ENCODE peak calls at places on chromosomes 4 and X, in four cellular contexts. One of them, this sample, is unnamed.
A peak's percentile ranks its signal among the peaks of the same experiment; 100 is the strongest.

GRCh38 chr4:27463816-27464215 is 603.2 kb downstream of the STIM2 start:
- DNase-seq in SK-N-SH: no peak
- DNase-seq in IMR-90: peak; percentile 0
- DNase-seq in HepG2: no peak
- DNase-seq in this sample: peak; percentile 1

GRCh38 chrX:121161501-121161933 is 114.1 kb downstream of the GLUD2 start:
- DNase-seq in IMR-90: no peak
- DNase-seq in HepG2: no peak
- DNase-seq in SK-N-SH: no peak
- DNase-seq in this sample: no peak

GRCh38 chrX:99301990-99302389 is 1108.1 kb downstream of the PCDH19 start:
- DNase-seq in SK-N-SH: peak; percentile 3
- DNase-seq in HepG2: peak; percentile 5
- DNase-seq in IMR-90: no peak
- DNase-seq in this sample: no peak

GRCh38 chr4:79623125-79623905 is 215.3 kb upstream of the GK2 start:
- DNase-seq in SK-N-SH: no peak
- DNase-seq in HepG2: no peak
- DNase-seq in IMR-90: peak; percentile 5
- DNase-seq in this sample: no peak

GRCh38 chr4:123421227-123421941 is 24.8 kb downstream of the SPRY1 start:
- DNase-seq in HepG2: no peak
- DNase-seq in SK-N-SH: no peak
- DNase-seq in IMR-90: peak; percentile 74
- DNase-seq in this sample: peak; percentile 79

GRCh38 chrX:120752431-120753128 is 122.7 kb upstream of the C1GALT1C1 start:
- DNase-seq in HepG2: peak; percentile 66
- DNase-seq in IMR-90: no peak
- DNase-seq in SK-N-SH: no peak
- DNase-seq in this sample: no peak

GRCh38 chr4:4711902-4712301 is 147.6 kb upstream of the MSX1 start:
- DNase-seq in HepG2: no peak
- DNase-seq in SK-N-SH: no peak
- DNase-seq in IMR-90: no peak
- DNase-seq in this sample: no peak

GRCh38 chrX:138150709-138151108 is 560.8 kb downstream of the FGF13 start:
- DNase-seq in HepG2: no peak
- DNase-seq in IMR-90: no peak
- DNase-seq in SK-N-SH: no peak
- DNase-seq in this sample: no peak

GRCh38 chrX:133638285-133638684 is 223.0 kb upstream of the GPC4 start:
- DNase-seq in IMR-90: no peak
- DNase-seq in SK-N-SH: no peak
- DNase-seq in HepG2: no peak
- DNase-seq in this sample: no peak

GRCh38 chr4:93834371-93835066 is 6.0 kb downstream of the ATOH1 start:
- DNase-seq in SK-N-SH: peak; percentile 46
- DNase-seq in HepG2: no peak
- DNase-seq in IMR-90: no peak
- DNase-seq in this sample: no peak

GRCh38 chrX:44105228-44105913 is 132.2 kb upstream of the NDP start:
- DNase-seq in SK-N-SH: peak; percentile 17
- DNase-seq in IMR-90: no peak
- DNase-seq in HepG2: no peak
- DNase-seq in this sample: no peak

GRCh38 chr4:136505020-136505419 is 1027.3 kb downstream of the PCDH18 start:
- DNase-seq in SK-N-SH: no peak
- DNase-seq in HepG2: no peak
- DNase-seq in IMR-90: no peak
- DNase-seq in this sample: peak; percentile 5

GRCh38 chrX:126799059-126799458 is 20.5 kb upstream of the PRR32 start:
- DNase-seq in IMR-90: no peak
- DNase-seq in SK-N-SH: no peak
- DNase-seq in HepG2: no peak
- DNase-seq in this sample: no peak

GRCh38 chr4:149498246-149498645 is 317.4 kb downstream of the IQCM start:
- DNase-seq in IMR-90: no peak
- DNase-seq in SK-N-SH: no peak
- DNase-seq in HepG2: no peak
- DNase-seq in this sample: no peak

GRCh38 chrX:151386838-151387459 is 10.1 kb upstream of the VMA21 start:
- DNase-seq in IMR-90: peak; percentile 3
- DNase-seq in HepG2: no peak
- DNase-seq in SK-N-SH: no peak
- DNase-seq in this sample: no peak

GRCh38 chr4:87975466-87975865 is at the start of gene SPP1:
- DNase-seq in HepG2: peak; percentile 66
- DNase-seq in SK-N-SH: peak; percentile 43
- DNase-seq in IMR-90: peak; percentile 13
- DNase-seq in this sample: peak; percentile 30

GRCh38 chrX:39894626-39895025 is 203.1 kb downstream of the BCOR start:
- DNase-seq in IMR-90: no peak
- DNase-seq in SK-N-SH: no peak
- DNase-seq in HepG2: no peak
- DNase-seq in this sample: no peak

GRCh38 chr4:128461300-128462103 is 173.9 kb upstream of the PGRMC2 start:
- DNase-seq in IMR-90: peak; percentile 88
- DNase-seq in SK-N-SH: no peak
- DNase-seq in HepG2: no peak
- DNase-seq in this sample: peak; percentile 85

GRCh38 chr4:112636688-112637551 is at the start of the genes LARP7 and ZGRF1:
- DNase-seq in SK-N-SH: peak; percentile 86
- DNase-seq in IMR-90: peak; percentile 99
- DNase-seq in HepG2: peak; percentile 97
- DNase-seq in this sample: peak; percentile 99

GRCh38 chr4:177384856-177385396 is 57.3 kb downstream of the AGA start:
- DNase-seq in HepG2: peak; percentile 8
- DNase-seq in SK-N-SH: no peak
- DNase-seq in IMR-90: no peak
- DNase-seq in this sample: no peak

GRCh38 chr4:1950369-1950768 is 58.4 kb downstream of the NELFA start:
- DNase-seq in SK-N-SH: no peak
- DNase-seq in HepG2: no peak
- DNase-seq in IMR-90: no peak
- DNase-seq in this sample: no peak

GRCh38 chr4:1948892-1949436 is 59.8 kb downstream of the NELFA start:
- DNase-seq in IMR-90: no peak
- DNase-seq in HepG2: no peak
- DNase-seq in SK-N-SH: no peak
- DNase-seq in this sample: no peak

GRCh38 chr4:1945912-1946311 is 62.9 kb downstream of the NELFA start:
- DNase-seq in IMR-90: no peak
- DNase-seq in SK-N-SH: no peak
- DNase-seq in HepG2: no peak
- DNase-seq in this sample: no peak

GRCh38 chr4:1945492-1945891 is 63.3 kb downstream of the NELFA start:
- DNase-seq in SK-N-SH: no peak
- DNase-seq in IMR-90: no peak
- DNase-seq in HepG2: no peak
- DNase-seq in this sample: no peak

DNA sequence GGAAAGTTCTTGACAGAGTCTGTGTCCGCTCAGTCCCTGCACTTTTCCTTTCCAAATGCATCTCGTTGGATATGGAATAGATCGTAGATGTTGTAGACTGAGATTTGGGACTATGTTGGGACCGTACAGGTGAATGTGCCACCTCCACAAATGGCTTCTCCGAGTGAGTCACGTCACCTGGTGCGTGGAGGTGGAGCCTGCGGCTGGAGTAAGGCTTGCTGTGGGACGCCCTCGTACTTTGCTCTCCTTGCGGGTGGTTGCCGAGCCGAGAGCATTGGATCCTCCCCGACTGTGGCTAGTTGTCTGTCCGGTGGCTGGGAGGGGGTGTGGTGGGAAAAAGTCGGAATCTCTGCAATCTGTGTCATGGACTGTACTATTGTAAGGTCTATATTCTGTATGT is 60.5 kb downstream of the NELFA start:
- DNase-seq in IMR-90: no peak
- DNase-seq in SK-N-SH: no peak
- DNase-seq in HepG2: no peak
- DNase-seq in this sample: no peak
- H3K9ac ChIP-seq in IMR-90: no peak overlapping the region
- H3K9ac ChIP-seq in SK-N-SH: no peak overlapping the region
- H3K9ac ChIP-seq in HepG2: no peak overlapping the region
- H3K9ac ChIP-seq in this sample: no peak overlapping the region

GRCh38 chrX:130009658-130010223 is 27.3 kb downstream of the BCORL1 start:
- DNase-seq in SK-N-SH: no peak
- DNase-seq in IMR-90: no peak
- DNase-seq in HepG2: peak; percentile 3
- DNase-seq in this sample: no peak
- H2AFZ ChIP-seq in SK-N-SH: no peak overlapping the region
- H2AFZ ChIP-seq in IMR-90: no peak overlapping the region
- H2AFZ ChIP-seq in HepG2: no peak overlapping the region
- H2AFZ ChIP-seq in this sample: no peak overlapping the region

GRCh38 chr4:125317526-125317880 is 2.7 kb downstream of the FAT4 start:
- DNase-seq in IMR-90: peak; percentile 54
- DNase-seq in SK-N-SH: peak; percentile 57
- DNase-seq in HepG2: no peak
- DNase-seq in this sample: peak; percentile 63

GRCh38 chr4:125316391-125316780 is 1.6 kb downstream of the FAT4 start:
- DNase-seq in HepG2: no peak
- DNase-seq in SK-N-SH: peak; percentile 39
- DNase-seq in IMR-90: no peak
- DNase-seq in this sample: no peak

GRCh38 chr4:125314676-125315570 is at the start of gene FAT4:
- DNase-seq in SK-N-SH: peak; percentile 89
- DNase-seq in IMR-90: peak; percentile 97
- DNase-seq in HepG2: peak; percentile 88
- DNase-seq in this sample: peak; percentile 99

GRCh38 chr4:125315571-125316390 is 1.0 kb downstream of the FAT4 start:
- DNase-seq in SK-N-SH: peak; percentile 69
- DNase-seq in HepG2: peak; percentile 18
- DNase-seq in IMR-90: peak; percentile 54
- DNase-seq in this sample: peak; percentile 71

DNA sequence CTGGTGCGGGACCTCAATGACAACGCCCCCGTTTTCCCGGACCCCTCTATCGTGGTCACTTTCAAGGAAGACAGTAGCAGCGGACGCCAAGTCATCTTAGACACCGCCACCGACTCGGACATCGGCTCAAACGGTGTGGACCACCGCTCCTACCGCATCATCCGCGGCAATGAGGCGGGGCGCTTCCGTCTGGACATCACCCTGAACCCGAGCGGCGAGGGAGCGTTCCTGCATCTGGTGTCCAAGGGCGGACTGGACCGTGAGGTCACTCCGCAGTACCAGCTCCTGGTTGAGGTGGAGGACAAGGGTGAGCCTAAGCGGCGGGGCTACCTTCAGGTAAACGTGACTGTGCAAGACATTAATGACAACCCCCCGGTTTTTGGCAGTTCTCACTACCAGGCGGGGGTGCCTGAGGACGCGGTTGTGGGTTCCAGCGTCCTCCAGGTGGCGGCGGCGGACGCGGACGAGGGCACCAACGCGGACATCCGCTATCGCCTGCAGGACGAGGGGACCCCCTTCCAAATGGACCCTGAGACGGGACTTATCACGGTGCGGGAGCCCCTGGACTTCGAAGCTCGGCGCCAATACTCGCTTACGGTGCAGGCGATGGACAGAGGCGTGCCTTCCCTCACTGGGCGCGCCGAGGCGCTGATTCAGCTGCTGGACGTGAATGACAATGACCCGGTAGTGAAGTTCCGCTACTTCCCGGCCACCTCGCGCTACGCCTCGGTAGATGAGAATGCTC is 2.2 kb downstream of the FAT4 start:
- DNase-seq in IMR-90: peak; percentile 35
- DNase-seq in SK-N-SH: peak; percentile 66
- DNase-seq in HepG2: no peak
- DNase-seq in this sample: peak; percentile 64
- H3K9ac ChIP-seq in IMR-90: peak overlapping the region; percentile 88
- H3K9ac ChIP-seq in SK-N-SH: peak overlapping the region; percentile 89
- H3K9ac ChIP-seq in HepG2: no peak overlapping the region
- H3K9ac ChIP-seq in this sample: peak overlapping the region; percentile 91

GRCh38 chr4:165877291-165877690 is 4.3 kb downstream of the TLL1 start:
- DNase-seq in IMR-90: no peak
- DNase-seq in SK-N-SH: no peak
- DNase-seq in HepG2: no peak
- DNase-seq in this sample: no peak

GRCh38 chr4:165874799-165875371 is 1.8 kb downstream of the TLL1 start:
- DNase-seq in IMR-90: no peak
- DNase-seq in SK-N-SH: peak; percentile 3
- DNase-seq in HepG2: no peak
- DNase-seq in this sample: peak; percentile 13

GRCh38 chr4:165874072-165874798 is 1.2 kb downstream of the TLL1 start:
- DNase-seq in IMR-90: no peak
- DNase-seq in SK-N-SH: peak; percentile 16
- DNase-seq in HepG2: no peak
- DNase-seq in this sample: peak; percentile 14

GRCh38 chr4:165873298-165874071 is 448 bp downstream of the TLL1 start:
- DNase-seq in IMR-90: no peak
- DNase-seq in SK-N-SH: peak; percentile 77
- DNase-seq in HepG2: peak; percentile 3
- DNase-seq in this sample: peak; percentile 30

DNA sequence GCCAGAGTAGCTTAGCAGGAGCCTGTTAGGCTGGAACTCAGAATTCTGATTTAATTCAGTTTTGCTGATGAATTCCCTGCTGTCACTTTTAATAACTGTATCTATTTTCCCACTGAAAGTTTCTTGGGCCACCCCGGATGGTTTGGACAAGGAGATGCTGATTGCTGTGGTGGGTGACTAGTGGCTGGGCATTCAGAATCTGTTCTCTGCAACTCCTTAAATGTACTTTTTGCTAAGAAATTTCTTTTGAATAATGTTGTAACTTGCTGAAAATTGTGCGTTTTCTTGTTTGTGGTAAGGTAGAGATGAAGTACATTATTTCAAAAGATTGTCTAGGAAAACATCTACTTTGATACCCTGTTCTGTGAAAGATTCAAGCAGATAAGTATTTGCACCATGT is 2.4 kb downstream of the TLL1 start:
- DNase-seq in SK-N-SH: no peak
- DNase-seq in HepG2: no peak
- DNase-seq in IMR-90: no peak
- DNase-seq in this sample: no peak
- H2AFZ ChIP-seq in SK-N-SH: no peak overlapping the region
- H2AFZ ChIP-seq in HepG2: no peak overlapping the region
- H2AFZ ChIP-seq in IMR-90: no peak overlapping the region
- H2AFZ ChIP-seq in this sample: no peak overlapping the region

DNA sequence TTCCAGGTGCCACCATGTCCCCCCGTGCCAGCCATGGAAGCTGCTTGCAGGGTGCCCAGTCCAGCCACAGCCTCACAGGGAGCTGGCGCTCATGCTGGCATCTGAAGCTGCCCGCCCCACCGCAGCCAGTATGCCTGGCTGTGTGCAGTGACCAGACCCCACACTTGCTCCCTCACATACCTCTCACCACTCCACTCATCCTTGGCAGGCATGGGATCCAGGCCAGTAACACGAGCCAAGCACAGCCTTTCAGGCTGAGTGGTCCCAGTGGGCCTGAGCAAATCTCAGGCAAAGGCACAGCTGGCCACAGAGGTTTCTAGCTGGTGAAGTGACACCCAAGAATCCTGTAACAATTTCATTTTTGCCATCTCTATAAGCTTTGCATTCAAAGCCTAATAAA is 48.4 kb upstream of the SEC24B start:
- DNase-seq in SK-N-SH: no peak
- DNase-seq in IMR-90: no peak
- DNase-seq in HepG2: no peak
- DNase-seq in this sample: no peak
- H3K9ac ChIP-seq in SK-N-SH: no peak overlapping the region
- H3K9ac ChIP-seq in IMR-90: no peak overlapping the region
- H3K9ac ChIP-seq in HepG2: no peak overlapping the region
- H3K9ac ChIP-seq in this sample: no peak overlapping the region

This sample was measured in mesenchymal stem cell.